ENCODE peak calls at places on chromosomes 6 and 20, in seven cellular contexts. One of them, this sample, is unnamed.

GRCh38 chr6:16427124-16427523 is 188.7 kb downstream of the GMPR start:
- DNase-seq in mammary epithelial cell: no peak
- DNase-seq in astrocyte: no peak
- DNase-seq in neural progenitor cell: no peak
- DNase-seq in MM.1S: no peak
- DNase-seq in fibroblast of lung: no peak
- DNase-seq in PC-9: no peak
- DNase-seq in this sample: no peak

GRCh38 chr20:13147071-13147961 is 73.8 kb upstream of the ISM1 start:
- DNase-seq in neural progenitor cell: no peak
- DNase-seq in fibroblast of lung: no peak
- DNase-seq in PC-9: no peak
- DNase-seq in mammary epithelial cell: no peak
- DNase-seq in MM.1S: no peak
- DNase-seq in astrocyte: no peak
- DNase-seq in this sample: no peak

GRCh38 chr6:157106487-157106886 is 216.8 kb downstream of the TMEM242 start:
- DNase-seq in mammary epithelial cell: peak
- DNase-seq in neural progenitor cell: no peak
- DNase-seq in astrocyte: peak
- DNase-seq in fibroblast of lung: peak
- DNase-seq in MM.1S: no peak
- DNase-seq in PC-9: peak
- DNase-seq in this sample: peak

GRCh38 chr6:110877154-110877564 is 2.6 kb downstream of the AMD1 start:
- DNase-seq in fibroblast of lung: no peak
- DNase-seq in MM.1S: no peak
- DNase-seq in mammary epithelial cell: no peak
- DNase-seq in neural progenitor cell: peak
- DNase-seq in PC-9: no peak
- DNase-seq in astrocyte: no peak
- DNase-seq in this sample: no peak

GRCh38 chr20:63547484-63548480 is at the start of gene SRMS:
- DNase-seq in MM.1S: no peak
- DNase-seq in neural progenitor cell: peak
- DNase-seq in PC-9: no peak
- DNase-seq in astrocyte: no peak
- DNase-seq in mammary epithelial cell: no peak
- DNase-seq in fibroblast of lung: no peak
- DNase-seq in this sample: no peak

GRCh38 chr6:132259070-132259469 is 142.2 kb downstream of the MOXD1 start:
- DNase-seq in PC-9: peak
- DNase-seq in MM.1S: peak
- DNase-seq in neural progenitor cell: peak
- DNase-seq in astrocyte: peak
- DNase-seq in fibroblast of lung: peak
- DNase-seq in mammary epithelial cell: peak
- DNase-seq in this sample: no peak

GRCh38 chr6:148265058-148265457 is 77.6 kb upstream of the SASH1 start:
- DNase-seq in mammary epithelial cell: no peak
- DNase-seq in neural progenitor cell: no peak
- DNase-seq in fibroblast of lung: no peak
- DNase-seq in astrocyte: no peak
- DNase-seq in PC-9: peak
- DNase-seq in MM.1S: no peak
- DNase-seq in this sample: no peak

GRCh38 chr6:47146426-47147174 is 104.5 kb upstream of the ADGRF1 start:
- DNase-seq in MM.1S: no peak
- DNase-seq in fibroblast of lung: no peak
- DNase-seq in mammary epithelial cell: peak
- DNase-seq in PC-9: peak
- DNase-seq in neural progenitor cell: peak
- DNase-seq in astrocyte: no peak
- DNase-seq in this sample: no peak

GRCh38 chr6:151313060-151313459 is 73.3 kb downstream of the AKAP12 start:
- DNase-seq in PC-9: no peak
- DNase-seq in fibroblast of lung: no peak
- DNase-seq in neural progenitor cell: no peak
- DNase-seq in mammary epithelial cell: no peak
- DNase-seq in astrocyte: no peak
- DNase-seq in MM.1S: no peak
- DNase-seq in this sample: no peak

GRCh38 chr6:124977067-124977908 is 15.1 kb downstream of the RNF217 start:
- DNase-seq in fibroblast of lung: no peak
- DNase-seq in MM.1S: no peak
- DNase-seq in mammary epithelial cell: peak
- DNase-seq in astrocyte: peak
- DNase-seq in neural progenitor cell: no peak
- DNase-seq in PC-9: no peak
- DNase-seq in this sample: no peak

GRCh38 chr6:46062312-46062711 is 46.7 kb upstream of the CLIC5 start:
- DNase-seq in PC-9: peak
- DNase-seq in fibroblast of lung: peak
- DNase-seq in astrocyte: peak
- DNase-seq in mammary epithelial cell: peak
- DNase-seq in neural progenitor cell: no peak
- DNase-seq in MM.1S: peak
- DNase-seq in this sample: no peak

GRCh38 chr6:168828035-168828434 is 387.1 kb downstream of the SMOC2 start:
- DNase-seq in PC-9: no peak
- DNase-seq in neural progenitor cell: no peak
- DNase-seq in fibroblast of lung: no peak
- DNase-seq in mammary epithelial cell: no peak
- DNase-seq in MM.1S: no peak
- DNase-seq in astrocyte: no peak
- DNase-seq in this sample: no peak

GRCh38 chr6:37239511-37239910 is 18.1 kb upstream of the TBC1D22B start:
- DNase-seq in neural progenitor cell: no peak
- DNase-seq in PC-9: no peak
- DNase-seq in astrocyte: peak
- DNase-seq in fibroblast of lung: peak
- DNase-seq in mammary epithelial cell: no peak
- DNase-seq in MM.1S: no peak
- DNase-seq in this sample: no peak

GRCh38 chr6:134642217-134642616 is 307.7 kb downstream of the ALDH8A1 start:
- DNase-seq in mammary epithelial cell: peak
- DNase-seq in PC-9: no peak
- DNase-seq in MM.1S: no peak
- DNase-seq in astrocyte: no peak
- DNase-seq in fibroblast of lung: peak
- DNase-seq in neural progenitor cell: no peak
- DNase-seq in this sample: no peak

GRCh38 chr20:53751394-53752368 is 158.0 kb upstream of the ZNF217 start:
- DNase-seq in neural progenitor cell: no peak
- DNase-seq in fibroblast of lung: no peak
- DNase-seq in PC-9: no peak
- DNase-seq in MM.1S: peak
- DNase-seq in astrocyte: no peak
- DNase-seq in mammary epithelial cell: no peak
- DNase-seq in this sample: no peak

GRCh38 chr6:37049990-37050853 is 44.8 kb downstream of the FGD2 start:
- DNase-seq in neural progenitor cell: no peak
- DNase-seq in fibroblast of lung: no peak
- DNase-seq in astrocyte: no peak
- DNase-seq in MM.1S: peak
- DNase-seq in mammary epithelial cell: no peak
- DNase-seq in PC-9: no peak
- DNase-seq in this sample: no peak

GRCh38 chr20:1087311-1087710 is 31.1 kb upstream of the PSMF1 start:
- DNase-seq in fibroblast of lung: no peak
- DNase-seq in mammary epithelial cell: peak
- DNase-seq in neural progenitor cell: no peak
- DNase-seq in PC-9: no peak
- DNase-seq in MM.1S: peak
- DNase-seq in astrocyte: no peak
- DNase-seq in this sample: no peak

GRCh38 chr6:41257369-41258195 is 28.9 kb downstream of the TREM1 start:
- DNase-seq in astrocyte: peak
- DNase-seq in mammary epithelial cell: peak
- DNase-seq in fibroblast of lung: peak
- DNase-seq in MM.1S: no peak
- DNase-seq in PC-9: no peak
- DNase-seq in neural progenitor cell: no peak
- DNase-seq in this sample: no peak

GRCh38 chr6:26028753-26029569 is 58.3 kb upstream of the HFE start:
- DNase-seq in neural progenitor cell: peak
- DNase-seq in astrocyte: no peak
- DNase-seq in MM.1S: no peak
- DNase-seq in mammary epithelial cell: no peak
- DNase-seq in fibroblast of lung: no peak
- DNase-seq in PC-9: no peak
- DNase-seq in this sample: no peak

GRCh38 chr6:17965397-17965796 is 22.0 kb downstream of the KIF13A start:
- DNase-seq in neural progenitor cell: no peak
- DNase-seq in fibroblast of lung: no peak
- DNase-seq in mammary epithelial cell: no peak
- DNase-seq in MM.1S: no peak
- DNase-seq in PC-9: no peak
- DNase-seq in astrocyte: peak
- DNase-seq in this sample: no peak

GRCh38 chr6:95805699-95806098 is 210.1 kb upstream of the FUT9 start:
- DNase-seq in fibroblast of lung: no peak
- DNase-seq in mammary epithelial cell: no peak
- DNase-seq in astrocyte: no peak
- DNase-seq in MM.1S: no peak
- DNase-seq in PC-9: no peak
- DNase-seq in neural progenitor cell: no peak
- DNase-seq in this sample: no peak

GRCh38 chr20:57383447-57384347 is 7.5 kb upstream of the RBM38 start:
- DNase-seq in neural progenitor cell: peak
- DNase-seq in astrocyte: no peak
- DNase-seq in fibroblast of lung: no peak
- DNase-seq in MM.1S: peak
- DNase-seq in mammary epithelial cell: no peak
- DNase-seq in PC-9: no peak
- DNase-seq in this sample: no peak

GRCh38 chr6:11534561-11534960 is 3.0 kb upstream of the TMEM170B start:
- DNase-seq in MM.1S: no peak
- DNase-seq in astrocyte: no peak
- DNase-seq in fibroblast of lung: no peak
- DNase-seq in mammary epithelial cell: no peak
- DNase-seq in PC-9: no peak
- DNase-seq in neural progenitor cell: no peak
- DNase-seq in this sample: no peak

GRCh38 chr20:46211331-46211722 is 93.2 kb downstream of the CD40 start:
- DNase-seq in astrocyte: no peak
- DNase-seq in PC-9: no peak
- DNase-seq in mammary epithelial cell: no peak
- DNase-seq in fibroblast of lung: no peak
- DNase-seq in MM.1S: no peak
- DNase-seq in neural progenitor cell: no peak
- DNase-seq in this sample: no peak

GRCh38 chr20:46212252-46212651 is 94.1 kb downstream of the CD40 start:
- DNase-seq in neural progenitor cell: no peak
- DNase-seq in PC-9: no peak
- DNase-seq in fibroblast of lung: no peak
- DNase-seq in astrocyte: no peak
- DNase-seq in mammary epithelial cell: no peak
- DNase-seq in MM.1S: no peak
- DNase-seq in this sample: no peak

GRCh38 chr20:46210672-46211330 is 92.7 kb downstream of the CD40 start:
- DNase-seq in neural progenitor cell: peak
- DNase-seq in fibroblast of lung: no peak
- DNase-seq in MM.1S: no peak
- DNase-seq in PC-9: no peak
- DNase-seq in mammary epithelial cell: no peak
- DNase-seq in astrocyte: no peak
- DNase-seq in this sample: no peak

GRCh38 chr20:46207783-46208182 is 89.7 kb downstream of the CD40 start:
- DNase-seq in neural progenitor cell: no peak
- DNase-seq in MM.1S: no peak
- DNase-seq in fibroblast of lung: no peak
- DNase-seq in astrocyte: no peak
- DNase-seq in PC-9: no peak
- DNase-seq in mammary epithelial cell: no peak
- DNase-seq in this sample: no peak

GRCh38 chr20:46209930-46210671 is 92.0 kb downstream of the CD40 start:
- DNase-seq in PC-9: no peak
- DNase-seq in astrocyte: no peak
- DNase-seq in MM.1S: no peak
- DNase-seq in fibroblast of lung: no peak
- DNase-seq in mammary epithelial cell: no peak
- DNase-seq in neural progenitor cell: no peak
- DNase-seq in this sample: no peak
- TF ChIP-seq EZH2 in PC-9: no peak
- TF ChIP-seq EZH2 in astrocyte: no peak
- TF ChIP-seq EZH2 in MM.1S: peak
- TF ChIP-seq EZH2 in fibroblast of lung: no peak
- TF ChIP-seq EZH2 in mammary epithelial cell: no peak
- TF ChIP-seq EZH2 in neural progenitor cell: no peak
- TF ChIP-seq EZH2 in this sample: no peak

GRCh38 chr6:170082531-170083187 is 208.2 kb downstream of the DLL1 start:
- DNase-seq in neural progenitor cell: no peak
- DNase-seq in mammary epithelial cell: peak
- DNase-seq in PC-9: no peak
- DNase-seq in astrocyte: no peak
- DNase-seq in MM.1S: no peak
- DNase-seq in fibroblast of lung: no peak
- DNase-seq in this sample: no peak
- TF ChIP-seq CTCF in neural progenitor cell: no peak
- TF ChIP-seq CTCF in mammary epithelial cell: no peak
- TF ChIP-seq CTCF in PC-9: no peak
- TF ChIP-seq CTCF in astrocyte: no peak
- TF ChIP-seq CTCF in MM.1S: no peak
- TF ChIP-seq CTCF in fibroblast of lung: no peak
- TF ChIP-seq CTCF in this sample: no peak

GRCh38 chr20:33437141-33437911 is 6.2 kb downstream of the SNTA1 start:
- DNase-seq in astrocyte: no peak
- DNase-seq in PC-9: no peak
- DNase-seq in MM.1S: no peak
- DNase-seq in mammary epithelial cell: no peak
- DNase-seq in fibroblast of lung: peak
- DNase-seq in neural progenitor cell: no peak
- DNase-seq in this sample: no peak
- H3K4me2 ChIP-seq in astrocyte: no peak
- H3K4me2 ChIP-seq in PC-9: no peak
- H3K4me2 ChIP-seq in MM.1S: no peak
- H3K4me2 ChIP-seq in mammary epithelial cell: no peak
- H3K4me2 ChIP-seq in fibroblast of lung: no peak
- H3K4me2 ChIP-seq in neural progenitor cell: no peak
- H3K4me2 ChIP-seq in this sample: no peak

DNA sequence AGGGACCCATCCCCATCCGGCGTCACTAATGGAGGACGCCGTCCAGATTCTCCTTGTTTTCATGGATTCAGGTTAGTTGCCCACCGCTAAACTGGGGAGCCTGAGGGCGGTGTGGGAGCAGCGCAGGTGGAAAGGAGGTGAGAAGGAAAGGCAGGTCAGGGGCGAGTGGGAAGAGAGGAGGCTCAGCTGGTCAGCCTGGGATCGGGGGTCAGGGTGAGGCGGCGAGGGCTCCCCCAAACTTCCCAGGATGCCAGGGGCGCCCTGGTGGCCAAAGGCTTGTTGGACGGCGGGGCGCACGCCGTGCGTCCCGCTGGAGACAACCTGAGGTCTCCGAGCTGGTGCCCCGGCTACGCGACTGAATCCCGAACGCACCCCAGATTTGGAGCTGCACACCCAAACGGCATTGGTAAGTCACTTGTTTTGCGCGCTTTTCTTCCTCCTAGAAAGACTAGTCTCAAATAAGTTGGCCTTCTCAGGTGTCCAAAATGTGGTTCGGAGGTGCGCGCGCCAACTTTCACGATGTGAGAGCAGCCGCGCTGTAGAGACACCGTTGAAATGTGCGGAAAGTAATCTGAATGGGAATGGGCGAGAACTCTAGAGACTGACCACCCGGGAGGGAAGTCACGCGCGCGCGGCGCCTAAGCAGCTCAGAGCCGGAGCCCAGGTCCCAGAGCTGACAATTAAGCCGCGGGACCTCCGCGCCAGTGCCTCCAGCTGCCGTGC is 9.7 kb downstream of the GNAS-AS1 start:
- DNase-seq in astrocyte: no peak
- DNase-seq in neural progenitor cell: peak
- DNase-seq in fibroblast of lung: no peak
- DNase-seq in PC-9: no peak
- DNase-seq in MM.1S: no peak
- DNase-seq in mammary epithelial cell: peak
- DNase-seq in this sample: no peak
- TF ChIP-seq EZH2 in astrocyte: peak
- TF ChIP-seq EZH2 in neural progenitor cell: peak
- TF ChIP-seq EZH2 in fibroblast of lung: no peak
- TF ChIP-seq EZH2 in PC-9: no peak
- TF ChIP-seq EZH2 in MM.1S: no peak
- TF ChIP-seq EZH2 in mammary epithelial cell: peak
- TF ChIP-seq EZH2 in this sample: no peak

This sample was measured in keratinocyte.